ENCODE peak calls at places on chromosomes 16 and 17, in ten cellular contexts. Q is tibial nerve; P is naive thymus-derived CD4-positive, alpha-beta T cell; K is neural progenitor cell; A is aorta; U is transverse colon; V is HCT116; X is psoas muscle; C is ovary; Z is hepatocyte. O is an unnamed sample.

GRCh38 chr17:10428781-10429180 is 7.0 kb upstream of the MYH8 start:
- DNase-seq in V (no peak), K (no peak), P (no peak), Z (no peak), A (no peak), U (no peak), C (no peak), Q (no peak), X (no peak), O (no peak)

GRCh38 chr16:10938321-10938720 is 3.9 kb downstream of the DEXI start:
- DNase-seq in X (no peak), Q (no peak), Z (no peak), P (no peak), V (no peak), A (peak; percentile 57), U (no peak), C (no peak), K (no peak), O (no peak)

GRCh38 chr17:16371742-16372141 is 9.1 kb upstream of the UBB start:
- DNase-seq in C (no peak), A (no peak), Z (no peak), P (no peak), K (no peak), U (no peak), Q (no peak), X (no peak), V (no peak), O (no peak)

GRCh38 chr16:47966325-47966724 is 189.5 kb downstream of the ABCC12 start:
- DNase-seq in Q (no peak), P (no peak), Z (no peak), A (no peak), U (no peak), C (no peak), X (no peak), K (no peak), V (no peak), O (no peak)

GRCh38 chr17:50532452-50533024 is at the start of gene EPN3:
- DNase-seq in C (peak; percentile 51), V (peak; percentile 31), X (no peak), A (no peak), K (peak; percentile 44), Q (no peak), Z (peak; percentile 72), U (peak; percentile 82), P (no peak), O (no peak)

GRCh38 chr17:7650509-7651096 is at the start of gene ATP1B2:
- DNase-seq in U (peak; percentile 75), X (peak; percentile 76), Z (peak; percentile 88), C (peak; percentile 90), V (no peak), Q (peak; percentile 24), K (peak; percentile 97), A (peak; percentile 86), P (peak; percentile 66), O (peak; percentile 72)

GRCh38 chr16:1917056-1917664 is 1.1 kb downstream of the HS3ST6 start:
- DNase-seq in Z (no peak), A (no peak), X (no peak), P (no peak), K (peak; percentile 30), Q (no peak), C (no peak), U (no peak), V (no peak), O (no peak)

GRCh38 chr17:8739104-8739503 is 5.5 kb downstream of the CCDC42 start:
- DNase-seq in C (no peak), A (no peak), X (no peak), V (no peak), Q (no peak), U (no peak), P (no peak), Z (peak; percentile 37), K (peak; percentile 89), O (no peak)

GRCh38 chr16:477758-478157 is 49.8 kb upstream of the CAPN15 start:
- DNase-seq in X (peak; percentile 89), U (no peak), V (no peak), K (no peak), P (no peak), Z (no peak), A (no peak), Q (no peak), C (no peak), O (no peak)

GRCh38 chr17:2598166-2598565 is 4.7 kb downstream of the PAFAH1B1 start:
- DNase-seq in V (no peak), K (no peak), C (no peak), U (no peak), P (no peak), A (no peak), Q (no peak), Z (no peak), X (no peak), O (no peak)

GRCh38 chr17:75571197-75571884 is 16.3 kb upstream of the MYO15B start:
- DNase-seq in V (no peak), Z (peak; percentile 4), Q (peak; percentile 16), A (no peak), X (no peak), C (no peak), U (peak; percentile 71), P (no peak), K (no peak), O (no peak)

DNA sequence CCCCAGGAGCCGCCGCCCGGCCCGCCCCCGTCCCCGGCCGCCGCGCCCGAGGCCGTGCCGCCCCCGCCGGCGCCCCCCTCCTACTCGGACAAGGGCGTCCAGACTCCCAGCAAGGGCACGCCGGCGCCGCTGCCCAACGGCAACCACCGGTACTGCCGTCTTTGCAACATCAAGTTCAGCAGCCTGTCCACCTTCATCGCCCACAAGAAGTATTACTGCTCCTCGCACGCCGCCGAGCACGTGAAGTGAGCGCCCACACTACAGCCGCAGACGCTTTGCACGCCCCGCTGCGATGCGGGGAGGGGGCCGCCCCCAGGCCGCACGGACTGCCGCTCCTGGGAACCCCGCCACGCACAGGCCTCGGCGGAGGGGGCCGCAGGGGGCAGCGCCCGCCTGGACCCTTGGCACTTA is 35.5 kb upstream of the ZC3H18 start:
- DNase-seq in K (peak; percentile 41), Q (no peak), P (no peak), V (peak; percentile 24), A (no peak), C (peak; percentile 61), X (peak; percentile 83), U (peak; percentile 65), Z (no peak), O (no peak)
- H3K4me3 ChIP-seq in K (peak overlapping the region; percentile 49), Q (peak overlapping the region; percentile 91), P (peak overlapping the region; percentile 33), V (peak overlapping the region; percentile 90), A (no peak overlapping the region), C (peak overlapping the region; percentile 65), X (peak overlapping the region; percentile 83), U (peak overlapping the region; percentile 86), Z (no peak overlapping the region), O (no peak overlapping the region)

GRCh38 chr16:24700549-24701392 is 28.7 kb upstream of the TNRC6A start:
- DNase-seq in Q (peak; percentile 95), A (peak; percentile 85), X (peak; percentile 84), U (peak; percentile 60), C (peak; percentile 72), Z (peak; percentile 65), P (no peak), V (peak; percentile 89), K (no peak), O (no peak)

GRCh38 chr16:24698314-24698713 is 31.1 kb upstream of the TNRC6A start:
- DNase-seq in P (no peak), X (no peak), K (no peak), U (no peak), C (no peak), Q (no peak), Z (no peak), A (no peak), V (no peak), O (no peak)

GRCh38 chr16:24696699-24697098 is 32.8 kb upstream of the TNRC6A start:
- DNase-seq in U (no peak), P (no peak), X (no peak), A (no peak), C (no peak), Z (no peak), V (no peak), K (no peak), Q (no peak), O (no peak)

GRCh38 chr16:24701521-24701951 is 27.9 kb upstream of the TNRC6A start:
- DNase-seq in K (no peak), U (no peak), V (no peak), A (no peak), C (no peak), P (no peak), Q (no peak), X (peak; percentile 75), Z (no peak), O (no peak)

GRCh38 chr16:24699151-24699723 is 30.2 kb upstream of the TNRC6A start:
- DNase-seq in K (no peak), A (no peak), Z (no peak), P (no peak), V (no peak), X (no peak), Q (no peak), U (no peak), C (no peak), O (no peak)
- H3K27ac ChIP-seq in K (no peak overlapping the region), A (peak overlapping the region; percentile 61), Z (no peak overlapping the region), P (no peak overlapping the region), V (no peak overlapping the region), X (no peak overlapping the region), Q (peak overlapping the region; percentile 87), U (peak overlapping the region; percentile 74), C (no peak overlapping the region), O (no peak overlapping the region)

DNA sequence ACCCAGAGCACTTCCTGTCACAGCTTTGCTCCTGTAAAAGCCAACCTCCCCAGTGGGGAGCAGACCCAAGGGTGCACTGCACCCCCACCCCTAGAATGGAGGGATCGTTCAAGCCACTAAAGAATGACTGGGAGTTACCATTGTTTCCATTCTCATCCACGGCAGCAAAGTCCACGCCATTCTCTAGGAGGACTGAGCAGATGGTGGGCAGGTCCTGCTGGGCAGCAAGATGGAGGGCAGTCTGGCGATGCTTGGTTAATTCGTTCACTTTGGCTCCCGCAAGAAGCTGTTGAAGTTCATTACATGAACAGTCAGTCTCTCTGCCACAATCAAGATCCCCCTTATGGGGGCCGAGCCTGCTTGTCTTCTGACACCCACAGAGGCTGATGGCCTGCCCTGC is 30.8 kb downstream of the CYB5D2 start:
- DNase-seq in A (peak; percentile 36), K (no peak), U (no peak), C (no peak), Q (no peak), X (no peak), P (no peak), Z (no peak), V (no peak), O (no peak)
- H3K4me1 ChIP-seq in A (no peaks in the 10 kb centered on the region), K (no peaks in the 10 kb centered on the region), U (no peaks in the 10 kb centered on the region), C (no peaks in the 10 kb centered on the region), Q (no peaks in the 10 kb centered on the region), X (no peaks in the 10 kb centered on the region), P (peaks cover 57% of the 10 kb centered on the region), Z (peaks cover 6% of the 10 kb centered on the region), V (no peaks in the 10 kb centered on the region), O (peaks cover 56% of the 10 kb centered on the region)

DNA sequence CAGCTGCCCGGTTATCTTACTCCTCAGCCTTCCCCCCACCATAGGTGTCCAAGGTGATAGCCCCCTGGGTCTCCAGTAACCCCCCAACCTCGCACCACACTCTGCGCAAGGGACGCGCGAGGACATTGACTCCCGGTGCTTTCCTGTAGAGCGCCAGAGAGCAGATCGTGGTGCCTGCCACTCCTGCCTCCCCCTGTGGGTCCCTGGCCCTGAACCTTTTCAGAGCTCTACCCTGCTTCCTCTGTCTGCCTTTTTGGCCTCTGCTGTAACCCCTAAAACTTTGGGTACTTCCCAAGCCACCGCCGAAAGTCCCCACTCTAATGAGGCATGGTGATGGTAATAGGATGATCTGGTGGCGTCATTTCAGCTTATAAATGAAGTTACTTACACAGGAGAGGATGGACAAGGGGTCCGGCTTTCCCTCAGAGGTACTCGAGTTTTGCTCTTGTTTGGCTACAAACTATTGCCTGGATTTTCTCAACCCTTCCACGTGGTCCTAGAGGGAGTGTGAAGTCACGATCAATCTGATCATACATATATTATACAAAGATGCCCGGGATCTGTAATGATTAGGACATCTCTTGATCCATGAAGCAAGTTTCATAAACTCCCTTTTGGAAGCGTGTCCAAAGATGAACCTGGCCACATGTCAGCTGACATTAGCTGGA is 2.1 kb upstream of the CDH11 start:
- DNase-seq in K (peak; percentile 14), C (no peak), Q (no peak), V (no peak), X (no peak), U (no peak), A (no peak), P (no peak), Z (peak; percentile 24), O (no peak)
- H3K4me3 ChIP-seq in K (peak overlapping the region; percentile 93), C (peak overlapping the region; percentile 59), Q (peak overlapping the region; percentile 76), V (no peak overlapping the region), X (peak overlapping the region; percentile 71), U (peak overlapping the region; percentile 70), A (peak overlapping the region; percentile 79), P (no peak overlapping the region), Z (peak overlapping the region; percentile 76), O (no peak overlapping the region)

O was measured in CD8-positive, alpha-beta memory T cell.